ENCODE peak calls at places on chromosomes 5 and 9, in four cellular contexts. E, X, Z and A are unnamed samples. For H3K36me3, the result is how much of the 10 kb centered on the place peaks cover.

GRCh38 chr5:66724336-66724735 is 128.1 kb downstream of the MAST4 start:
- DNase-seq in E (no peak), X (no peak), Z (no peak), A (no peak)

GRCh38 chr5:149130121-149130931 is 11.0 kb upstream of the ABLIM3 start:
- DNase-seq in X (no peak), Z (no peak), E (no peak), A (no peak)

GRCh38 chr9:128412120-128412790 is 8.4 kb upstream of the CERCAM start:
- DNase-seq in E (no peak), X (peak), Z (peak), A (no peak)

GRCh38 chr5:128084228-128085167 is 932 bp downstream of the SLC12A2 start:
- DNase-seq in E (no peak), Z (peak), X (no peak), A (no peak)

GRCh38 chr5:151298063-151298462 is 5.5 kb downstream of the SLC36A3 start:
- DNase-seq in E (peak), X (no peak), Z (no peak), A (no peak)

GRCh38 chr5:141003026-141003425 is 36.8 kb downstream of the PCDHAC2 start:
- DNase-seq in E (no peak), Z (no peak), X (no peak), A (no peak)

GRCh38 chr5:57450991-57451876 is 31.4 kb downstream of the ACTBL2 start:
- DNase-seq in Z (no peak), X (no peak), E (no peak), A (no peak)

GRCh38 chr5:142403583-142403982 is 78.8 kb upstream of the SPRY4 start:
- DNase-seq in Z (no peak), X (no peak), E (no peak), A (no peak)

GRCh38 chr5:124649548-124650501 is 96.6 kb downstream of the ZNF608 start:
- DNase-seq in X (peak), Z (peak), E (no peak), A (peak)

GRCh38 chr9:84615574-84615973 is 54.0 kb upstream of the NTRK2 start:
- DNase-seq in Z (no peak), E (no peak), X (no peak), A (no peak)

GRCh38 chr5:132808866-132809265 is 4.2 kb upstream of the SOWAHA start:
- DNase-seq in E (no peak), Z (no peak), X (no peak), A (peak)

GRCh38 chr9:89877051-89878002 is 272.5 kb downstream of the GADD45G start:
- DNase-seq in X (no peak), Z (peak), E (no peak), A (peak)

GRCh38 chr5:68436686-68437520 is 221.3 kb downstream of the PIK3R1 start:
- DNase-seq in X (no peak), E (no peak), Z (no peak), A (no peak)

GRCh38 chr5:41973087-41973486 is 48.0 kb downstream of the FBXO4 start:
- DNase-seq in X (no peak), E (no peak), Z (no peak), A (no peak)

GRCh38 chr9:131707677-131708612 is 31.9 kb downstream of the RAPGEF1 start:
- DNase-seq in E (no peak), X (no peak), Z (peak), A (no peak)

GRCh38 chr5:170301149-170301548 is 3.6 kb upstream of the LCP2 start:
- DNase-seq in Z (no peak), E (no peak), X (no peak), A (no peak)

GRCh38 chr5:37771731-37772130 is 68.1 kb downstream of the GDNF start:
- DNase-seq in X (no peak), E (no peak), Z (no peak), A (no peak)

GRCh38 chr5:139807647-139808030 is 12.0 kb downstream of the PSD2 start:
- DNase-seq in X (no peak), Z (no peak), E (no peak), A (no peak)

GRCh38 chr5:66362021-66362420 is 217.9 kb downstream of the SREK1 start:
- DNase-seq in Z (no peak), X (no peak), E (no peak), A (no peak)

GRCh38 chr9:95383198-95383673 is 65.7 kb upstream of the FANCC start:
- DNase-seq in E (no peak), X (no peak), Z (no peak), A (no peak)

GRCh38 chr5:132258102-132259060 is 885 bp downstream of the PDLIM4 start:
- DNase-seq in X (no peak), Z (no peak), E (no peak), A (no peak)

GRCh38 chr5:127233590-127233989 is 57.0 kb upstream of the MEGF10 start:
- DNase-seq in X (no peak), E (no peak), Z (no peak), A (no peak)

GRCh38 chr9:127397722-127398647 is 1.0 kb downstream of the SLC2A8 start:
- DNase-seq in X (peak), Z (peak), E (no peak), A (peak)

GRCh38 chr5:145130996-145131395 is 704.1 kb downstream of the PRELID2 start:
- DNase-seq in E (no peak), Z (no peak), X (no peak), A (no peak)

GRCh38 chr5:150589791-150590601 is 50.5 kb upstream of the SYNPO start:
- DNase-seq in Z (peak), E (no peak), X (peak), A (peak)

GRCh38 chr5:57783693-57784092 is 301.1 kb upstream of the ACTBL2 start:
- DNase-seq in E (no peak), X (no peak), Z (no peak), A (no peak)

GRCh38 chr5:106873558-106873957 is 797.2 kb downstream of the EFNA5 start:
- DNase-seq in E (no peak), Z (no peak), X (no peak), A (no peak)

GRCh38 chr9:16039988-16040761 is 487.3 kb downstream of the CCDC171 start:
- DNase-seq in E (no peak), Z (no peak), X (no peak), A (no peak)

GRCh38 chr9:135075234-135076142 is 12.0 kb upstream of the OLFM1 start:
- DNase-seq in X (peak), Z (peak), E (no peak), A (peak)

GRCh38 chr5:24363789-24364534 is 280.8 kb downstream of the CDH10 start:
- DNase-seq in E (no peak), Z (no peak), X (no peak), A (no peak)

GRCh38 chr9:89422151-89422918 is 75.6 kb downstream of the SEMA4D start:
- DNase-seq in Z (no peak), X (no peak), E (no peak), A (no peak)

GRCh38 chr5:131541766-131542165 is 93.3 kb downstream of the RAPGEF6 start:
- DNase-seq in E (no peak), X (no peak), Z (no peak), A (no peak)

GRCh38 chr5:103098993-103099392 is 20.9 kb downstream of the GIN1 start:
- DNase-seq in E (no peak), Z (no peak), X (no peak), A (no peak)

GRCh38 chr5:177357459-177358332 is at the start of gene RGS14:
- DNase-seq in Z (peak), E (no peak), X (no peak), A (no peak)
- H3K4me3 ChIP-seq in Z (peak), E (no peak), X (no peak), A (peak)

GRCh38 chr9:100445161-100445902 is 18.4 kb downstream of the MSANTD3 start:
- DNase-seq in X (no peak), Z (no peak), E (no peak), A (no peak)
- TF ChIP-seq CTCF in X (no peak), Z (no peak), E (no peak), A (no peak)

DNA sequence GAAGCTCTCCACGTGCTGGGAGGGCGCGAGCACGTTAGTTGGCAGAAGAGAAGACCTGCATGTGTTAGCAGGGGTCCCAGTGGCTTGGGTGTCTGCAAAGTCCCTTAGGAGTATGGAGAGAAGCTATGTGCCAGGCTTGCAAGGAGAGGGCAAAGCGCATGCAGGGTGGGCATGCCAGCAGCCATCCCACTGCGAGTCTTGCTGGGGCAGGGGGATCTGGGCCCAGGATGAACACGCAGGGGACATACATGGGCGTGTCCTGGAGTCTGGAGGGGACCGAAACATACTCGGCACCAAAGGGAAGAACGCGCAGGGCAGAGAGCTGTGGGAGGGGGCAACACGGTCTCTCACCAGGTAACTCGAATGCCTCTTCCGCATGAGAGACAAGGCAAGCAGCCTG is 43.6 kb upstream of the IPPK start:
- DNase-seq in Z (no peak), E (no peak), X (no peak), A (no peak)
- H3K36me3 ChIP-seq in Z (half or more), E (under half), X (under half), A (half or more)

GRCh38 chr5:154758977-154759376 is 3.8 kb downstream of the LARP1 start:
- DNase-seq in E (no peak), Z (no peak), X (no peak), A (no peak)

GRCh38 chr5:154756871-154757646 is 1.9 kb downstream of the LARP1 start:
- DNase-seq in E (no peak), X (peak), Z (peak), A (peak)

GRCh38 chr5:154757647-154758406 is 2.6 kb downstream of the LARP1 start:
- DNase-seq in X (no peak), Z (no peak), E (no peak), A (no peak)

GRCh38 chr5:154756203-154756870 is 1.2 kb downstream of the LARP1 start:
- DNase-seq in E (no peak), Z (peak), X (peak), A (peak)

GRCh38 chr5:154758501-154758900 is 3.3 kb downstream of the LARP1 start:
- DNase-seq in E (no peak), X (no peak), Z (no peak), A (no peak)
- H3K4me3 ChIP-seq in E (peak), X (no peak), Z (no peak), A (peak)

DNA sequence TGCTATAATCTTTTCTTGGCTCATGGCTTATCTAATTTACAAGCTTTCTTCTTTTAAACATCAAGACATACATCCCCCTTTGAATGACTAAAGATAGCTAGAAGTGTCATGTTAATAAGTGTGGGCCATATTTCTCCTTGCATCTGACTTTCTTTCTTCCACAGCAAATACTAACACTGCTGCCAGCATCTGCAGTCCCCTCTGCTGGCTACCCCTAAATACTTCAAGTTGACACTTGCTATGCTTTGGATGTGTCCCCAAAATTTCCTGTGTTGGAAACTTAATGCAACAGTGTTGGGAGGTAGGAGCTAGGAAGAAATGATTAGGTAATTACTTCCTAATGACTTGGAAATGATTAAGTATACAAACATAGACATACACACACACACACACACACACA is 459.0 kb upstream of the ST8SIA4 start:
- DNase-seq in X (no peak), E (no peak), Z (no peak), A (no peak)
- TF ChIP-seq CTCF in X (no peak), E (no peak), Z (no peak), A (no peak)

DNA sequence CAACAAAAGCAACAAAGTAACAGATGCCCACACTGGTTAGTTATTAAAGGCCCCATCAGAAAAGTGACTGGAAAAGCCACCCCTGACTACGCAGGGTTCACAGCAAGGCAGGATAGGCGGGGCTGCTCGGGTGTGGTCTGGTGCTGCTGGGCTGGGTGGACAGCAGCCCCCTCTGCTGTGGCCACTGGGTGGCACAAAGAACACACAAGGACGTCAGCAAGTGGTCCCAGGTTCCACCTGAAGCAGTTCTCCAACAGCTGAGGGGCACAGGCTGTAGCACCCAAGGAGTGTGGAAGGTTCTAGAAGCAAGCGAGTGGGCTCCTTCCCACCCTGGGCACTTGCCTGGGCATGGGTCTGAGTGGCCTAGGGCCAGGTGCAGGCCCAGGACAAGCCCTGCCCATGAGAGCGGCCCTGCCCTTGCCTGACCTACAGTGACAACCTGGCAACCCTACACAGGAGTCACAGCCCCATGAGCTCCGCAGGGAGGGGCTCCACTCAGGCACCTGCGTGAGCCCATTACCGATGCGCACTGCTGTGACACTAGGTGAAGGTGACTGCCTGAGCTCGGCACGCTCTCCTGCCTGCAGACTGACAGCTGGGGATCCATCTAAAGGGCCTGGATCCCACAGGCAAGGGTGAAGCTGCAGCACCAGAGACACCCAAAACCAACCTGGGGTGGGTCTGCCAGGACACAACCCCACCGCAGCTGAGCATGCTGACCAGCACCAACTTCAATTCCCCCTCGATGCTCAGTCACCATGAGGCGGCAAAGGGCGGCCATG is 8.1 kb downstream of the BRD9 start:
- DNase-seq in E (no peak), X (no peak), Z (no peak), A (no peak)
- H3K36me3 ChIP-seq in E (under half), X (under half), Z (half or more), A (half or more)

GRCh38 chr5:180080670-180081280 is 9.2 kb upstream of the RNF130 start:
- DNase-seq in X (no peak), E (no peak), Z (no peak), A (peak)
- H3K4me3 ChIP-seq in X (no peak), E (no peak), Z (no peak), A (no peak)

DNA sequence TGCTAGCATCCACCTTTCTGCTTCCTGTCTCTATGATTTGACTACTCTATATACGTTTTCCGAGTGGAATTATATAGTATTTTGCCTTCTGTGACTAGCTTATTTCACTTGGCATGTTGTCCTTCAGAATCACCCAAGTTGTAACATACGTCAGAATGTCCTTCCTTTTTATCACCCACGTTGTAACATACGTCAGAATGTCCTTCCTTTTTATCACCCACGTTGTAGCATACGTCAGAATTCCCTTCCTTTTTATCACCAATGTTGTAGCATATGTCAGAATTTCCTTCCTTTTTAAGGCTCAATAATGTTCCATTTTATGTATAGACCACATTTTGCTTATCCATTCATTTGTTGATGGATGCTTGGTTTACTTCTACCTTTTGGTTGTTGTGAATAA is 22.9 kb upstream of the TAS2R1 start:
- DNase-seq in X (no peak), E (no peak), Z (no peak), A (no peak)
- TF ChIP-seq CTCF in X (no peak), E (no peak), Z (no peak), A (no peak)